ENCODE peak calls at places on chromosomes 12 and 14, in six cellular contexts. One of them, this sample, is unnamed.

GRCh38 chr14:103313704-103314103 is 20.3 kb upstream of the EIF5 start:
- DNase-seq in GM20000: no peak
- DNase-seq in mucosa of descending colon: no peak
- DNase-seq in OCI-M1: peak
- DNase-seq in fibroblast of lung: no peak
- DNase-seq in epithelial cell of prostate: no peak
- DNase-seq in this sample: no peak

GRCh38 chr14:93081875-93082570 is 33.7 kb downstream of the ITPK1 start:
- DNase-seq in GM20000: peak
- DNase-seq in mucosa of descending colon: no peak
- DNase-seq in OCI-M1: no peak
- DNase-seq in fibroblast of lung: no peak
- DNase-seq in epithelial cell of prostate: no peak
- DNase-seq in this sample: no peak

GRCh38 chr14:79325071-79325470 is 886.2 kb downstream of the DIO2 start:
- DNase-seq in GM20000: no peak
- DNase-seq in mucosa of descending colon: no peak
- DNase-seq in OCI-M1: no peak
- DNase-seq in fibroblast of lung: peak
- DNase-seq in epithelial cell of prostate: no peak
- DNase-seq in this sample: no peak

GRCh38 chr14:71551291-71551955 is 380.8 kb upstream of the RGS6 start:
- DNase-seq in GM20000: no peak
- DNase-seq in mucosa of descending colon: no peak
- DNase-seq in OCI-M1: no peak
- DNase-seq in fibroblast of lung: peak
- DNase-seq in epithelial cell of prostate: peak
- DNase-seq in this sample: no peak

GRCh38 chr14:77059276-77059934 is 30.9 kb upstream of the IRF2BPL start:
- DNase-seq in GM20000: no peak
- DNase-seq in mucosa of descending colon: no peak
- DNase-seq in OCI-M1: peak
- DNase-seq in fibroblast of lung: peak
- DNase-seq in epithelial cell of prostate: no peak
- DNase-seq in this sample: no peak

GRCh38 chr12:22562187-22563028 is 18.1 kb upstream of the C2CD5 start:
- DNase-seq in GM20000: no peak
- DNase-seq in mucosa of descending colon: no peak
- DNase-seq in OCI-M1: no peak
- DNase-seq in fibroblast of lung: no peak
- DNase-seq in epithelial cell of prostate: no peak
- DNase-seq in this sample: no peak

GRCh38 chr12:106588771-106589170 is 6.0 kb downstream of the RFX4 start:
- DNase-seq in GM20000: no peak
- DNase-seq in mucosa of descending colon: no peak
- DNase-seq in OCI-M1: no peak
- DNase-seq in fibroblast of lung: no peak
- DNase-seq in epithelial cell of prostate: no peak
- DNase-seq in this sample: no peak

GRCh38 chr12:66120477-66120876 is 10.1 kb downstream of the LLPH start:
- DNase-seq in GM20000: no peak
- DNase-seq in mucosa of descending colon: no peak
- DNase-seq in OCI-M1: no peak
- DNase-seq in fibroblast of lung: no peak
- DNase-seq in epithelial cell of prostate: no peak
- DNase-seq in this sample: no peak

GRCh38 chr12:92899388-92900001 is 29.6 kb downstream of the EEA1 start:
- DNase-seq in GM20000: no peak
- DNase-seq in mucosa of descending colon: peak
- DNase-seq in OCI-M1: peak
- DNase-seq in fibroblast of lung: peak
- DNase-seq in epithelial cell of prostate: peak
- DNase-seq in this sample: peak

GRCh38 chr12:106997916-106998315 is 11.0 kb upstream of the MTERF2 start:
- DNase-seq in GM20000: no peak
- DNase-seq in mucosa of descending colon: no peak
- DNase-seq in OCI-M1: no peak
- DNase-seq in fibroblast of lung: no peak
- DNase-seq in epithelial cell of prostate: no peak
- DNase-seq in this sample: no peak

GRCh38 chr14:96699666-96700065 is 97.5 kb upstream of the VRK1 start:
- DNase-seq in GM20000: no peak
- DNase-seq in mucosa of descending colon: no peak
- DNase-seq in OCI-M1: no peak
- DNase-seq in fibroblast of lung: no peak
- DNase-seq in epithelial cell of prostate: no peak
- DNase-seq in this sample: no peak

GRCh38 chr14:67853748-67854147 is 34.2 kb downstream of the RAD51B start:
- DNase-seq in GM20000: no peak
- DNase-seq in mucosa of descending colon: no peak
- DNase-seq in OCI-M1: no peak
- DNase-seq in fibroblast of lung: no peak
- DNase-seq in epithelial cell of prostate: no peak
- DNase-seq in this sample: no peak

GRCh38 chr12:18428416-18428815 is 167.1 kb downstream of the PIK3C2G start:
- DNase-seq in GM20000: no peak
- DNase-seq in mucosa of descending colon: no peak
- DNase-seq in OCI-M1: no peak
- DNase-seq in fibroblast of lung: peak
- DNase-seq in epithelial cell of prostate: peak
- DNase-seq in this sample: no peak

GRCh38 chr12:120971299-120972180 is 6.8 kb upstream of the HNF1A start:
- DNase-seq in GM20000: peak
- DNase-seq in mucosa of descending colon: peak
- DNase-seq in OCI-M1: peak
- DNase-seq in fibroblast of lung: peak
- DNase-seq in epithelial cell of prostate: no peak
- DNase-seq in this sample: no peak

GRCh38 chr12:23534196-23534595 is 415.3 kb downstream of the SOX5 start:
- DNase-seq in GM20000: no peak
- DNase-seq in mucosa of descending colon: no peak
- DNase-seq in OCI-M1: no peak
- DNase-seq in fibroblast of lung: no peak
- DNase-seq in epithelial cell of prostate: no peak
- DNase-seq in this sample: no peak

GRCh38 chr12:66861157-66861750 is 182.4 kb upstream of the GRIP1 start:
- DNase-seq in GM20000: peak
- DNase-seq in mucosa of descending colon: peak
- DNase-seq in OCI-M1: peak
- DNase-seq in fibroblast of lung: peak
- DNase-seq in epithelial cell of prostate: no peak
- DNase-seq in this sample: peak

GRCh38 chr14:61174395-61175386 is 106.4 kb downstream of the TMEM30B start:
- DNase-seq in GM20000: no peak
- DNase-seq in mucosa of descending colon: no peak
- DNase-seq in OCI-M1: no peak
- DNase-seq in fibroblast of lung: peak
- DNase-seq in epithelial cell of prostate: no peak
- DNase-seq in this sample: no peak

GRCh38 chr12:9244894-9245293 is 36.7 kb upstream of the PZP start:
- DNase-seq in GM20000: peak
- DNase-seq in mucosa of descending colon: no peak
- DNase-seq in OCI-M1: no peak
- DNase-seq in fibroblast of lung: peak
- DNase-seq in epithelial cell of prostate: peak
- DNase-seq in this sample: peak

GRCh38 chr12:110998165-110998564 is 77.8 kb upstream of the MYL2 start:
- DNase-seq in GM20000: no peak
- DNase-seq in mucosa of descending colon: no peak
- DNase-seq in OCI-M1: peak
- DNase-seq in fibroblast of lung: no peak
- DNase-seq in epithelial cell of prostate: no peak
- DNase-seq in this sample: no peak

GRCh38 chr12:54359762-54360351 is 4.4 kb downstream of the GPR84 start:
- DNase-seq in GM20000: no peak
- DNase-seq in mucosa of descending colon: no peak
- DNase-seq in OCI-M1: peak
- DNase-seq in fibroblast of lung: no peak
- DNase-seq in epithelial cell of prostate: no peak
- DNase-seq in this sample: no peak

GRCh38 chr12:108567974-108568652 is 5.7 kb downstream of the ISCU start:
- DNase-seq in GM20000: no peak
- DNase-seq in mucosa of descending colon: no peak
- DNase-seq in OCI-M1: no peak
- DNase-seq in fibroblast of lung: peak
- DNase-seq in epithelial cell of prostate: no peak
- DNase-seq in this sample: no peak

GRCh38 chr14:95321201-95321600 is 1.5 kb upstream of the CLMN start:
- DNase-seq in GM20000: no peak
- DNase-seq in mucosa of descending colon: no peak
- DNase-seq in OCI-M1: no peak
- DNase-seq in fibroblast of lung: no peak
- DNase-seq in epithelial cell of prostate: no peak
- DNase-seq in this sample: no peak

GRCh38 chr12:118526255-118527095 is 150.1 kb downstream of the SUDS3 start:
- DNase-seq in GM20000: no peak
- DNase-seq in mucosa of descending colon: no peak
- DNase-seq in OCI-M1: no peak
- DNase-seq in fibroblast of lung: no peak
- DNase-seq in epithelial cell of prostate: no peak
- DNase-seq in this sample: no peak